ENCODE peak calls at places on chromosomes 4 and X, in nine cellular contexts. B, F, V, L, K, O, E, J and N are unnamed samples.

GRCh38 chr4:130359537-130359936 is 1263.6 kb downstream of the C4orf33 start:
- DNase-seq in B (no peak), F (no peak), V (no peak), L (no peak), K (no peak), O (no peak), E (no peak), J (no peak), N (no peak)

GRCh38 chr4:3765271-3766206 is 646 bp upstream of the ADRA2C start:
- DNase-seq in B (peak), F (no peak), V (peak), L (peak), K (no peak), O (peak), E (no peak), J (no peak), N (peak)

GRCh38 chrX:112866175-112866574 is 25.5 kb upstream of the AMOT start:
- DNase-seq in B (no peak), F (no peak), V (no peak), L (no peak), K (no peak), O (no peak), E (no peak), J (no peak), N (no peak)

GRCh38 chrX:105307762-105308161 is 87.3 kb upstream of the TEX13A start:
- DNase-seq in B (no peak), F (no peak), V (no peak), L (no peak), K (no peak), O (no peak), E (no peak), J (no peak), N (no peak)

GRCh38 chrX:11558972-11559371 is 106.7 kb downstream of the ARHGAP6 start:
- DNase-seq in B (peak), F (no peak), V (peak), L (no peak), K (no peak), O (no peak), E (peak), J (no peak), N (peak)

GRCh38 chrX:9875801-9876200 is 89.6 kb downstream of the SHROOM2 start:
- DNase-seq in B (no peak), F (no peak), V (no peak), L (no peak), K (no peak), O (no peak), E (no peak), J (no peak), N (no peak)

GRCh38 chrX:118271770-118272169 is 74.1 kb upstream of the WDR44 start:
- DNase-seq in B (no peak), F (no peak), V (no peak), L (no peak), K (no peak), O (no peak), E (no peak), J (no peak), N (peak)

GRCh38 chrX:130909469-130910136 is 6.6 kb upstream of the ENOX2 start:
- DNase-seq in B (peak), F (no peak), V (no peak), L (no peak), K (no peak), O (no peak), E (no peak), J (no peak), N (no peak)

GRCh38 chrX:20412871-20413486 is 146.3 kb upstream of the RPS6KA3 start:
- DNase-seq in B (no peak), F (no peak), V (peak), L (no peak), K (no peak), O (no peak), E (peak), J (peak), N (no peak)

GRCh38 chrX:68415289-68415688 is 18.0 kb downstream of the OPHN1 start:
- DNase-seq in B (no peak), F (peak), V (peak), L (no peak), K (no peak), O (no peak), E (no peak), J (peak), N (no peak)

GRCh38 chr4:123064390-123064789 is 142.0 kb upstream of the NUDT6 start:
- DNase-seq in B (no peak), F (no peak), V (no peak), L (no peak), K (no peak), O (no peak), E (no peak), J (no peak), N (no peak)

GRCh38 chr4:168719725-168720124 is 222.9 kb downstream of the PALLD start:
- DNase-seq in B (no peak), F (no peak), V (no peak), L (no peak), K (no peak), O (no peak), E (no peak), J (no peak), N (no peak)

GRCh38 chrX:34559325-34559724 is 97.8 kb downstream of the TMEM47 start:
- DNase-seq in B (no peak), F (no peak), V (no peak), L (no peak), K (no peak), O (no peak), E (no peak), J (no peak), N (no peak)

GRCh38 chr4:37767546-37767945 is 58.9 kb upstream of the PGM2 start:
- DNase-seq in B (no peak), F (peak), V (peak), L (no peak), K (no peak), O (peak), E (peak), J (peak), N (no peak)

GRCh38 chrX:21959362-21960051 is 19.0 kb downstream of the SMS start:
- DNase-seq in B (peak), F (no peak), V (no peak), L (no peak), K (no peak), O (no peak), E (no peak), J (no peak), N (no peak)

GRCh38 chr4:88098993-88099752 is 59.3 kb downstream of the ABCG2 start:
- DNase-seq in B (no peak), F (no peak), V (no peak), L (no peak), K (no peak), O (no peak), E (no peak), J (no peak), N (no peak)

GRCh38 chr4:88138561-88138960 is 19.9 kb downstream of the ABCG2 start:
- DNase-seq in B (no peak), F (no peak), V (no peak), L (no peak), K (no peak), O (no peak), E (no peak), J (no peak), N (no peak)

GRCh38 chrX:18981124-18981807 is 2.6 kb downstream of the PHKA2 start:
- DNase-seq in B (no peak), F (no peak), V (no peak), L (no peak), K (no peak), O (no peak), E (no peak), J (no peak), N (no peak)

GRCh38 chrX:18985186-18985435 is 1.2 kb upstream of the PHKA2 start:
- DNase-seq in B (peak), F (no peak), V (no peak), L (no peak), K (no peak), O (no peak), E (no peak), J (no peak), N (no peak)

GRCh38 chrX:18983711-18984380 is at the start of gene PHKA2:
- DNase-seq in B (peak), F (peak), V (peak), L (peak), K (no peak), O (no peak), E (peak), J (peak), N (no peak)

DNA sequence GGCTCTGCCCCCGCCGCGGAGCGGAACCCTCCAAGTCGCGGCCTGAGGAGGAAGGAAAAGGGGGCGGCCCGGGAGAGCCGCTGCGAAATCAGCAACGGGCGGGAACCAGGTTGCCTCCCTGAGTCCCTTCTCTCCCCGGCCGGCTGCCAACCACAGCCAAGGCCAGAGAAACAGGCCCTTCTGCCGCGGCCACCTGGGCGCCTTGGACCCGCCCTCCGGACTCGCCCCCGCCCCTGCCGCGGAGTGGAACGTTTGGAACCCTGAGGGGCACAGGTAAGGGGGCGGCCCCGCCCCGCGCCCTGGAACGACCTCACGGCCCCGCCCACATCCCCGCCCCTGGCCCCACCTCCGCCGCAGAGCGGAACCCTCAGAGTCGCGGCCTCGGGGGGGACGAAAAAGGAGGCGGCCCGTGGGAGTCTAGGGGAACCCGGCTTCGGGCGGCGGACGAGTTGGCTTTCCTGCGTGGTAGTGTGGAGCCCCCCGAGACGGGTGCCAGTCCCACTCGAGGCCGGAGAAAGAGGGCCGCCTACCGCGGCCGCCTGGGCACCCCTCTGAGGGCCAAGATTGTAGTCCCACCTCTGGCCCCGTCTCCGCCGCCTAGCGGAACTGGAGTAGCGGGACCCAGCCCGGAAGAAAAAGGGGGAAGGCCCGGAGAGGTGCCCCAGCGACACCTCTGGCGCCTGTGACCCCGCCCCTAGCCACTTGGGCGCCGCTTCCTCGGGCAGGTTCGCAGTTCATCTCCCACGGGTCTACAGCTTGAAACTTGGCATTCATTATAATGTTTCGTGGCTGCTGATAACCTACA is 669 bp upstream of the PHKA2 start:
- DNase-seq in B (peak), F (peak), V (peak), L (peak), K (peak), O (peak), E (peak), J (peak), N (peak)
- TF ChIP-seq POLR2A in B (peak), F (peak), V (no peak), L (no peak), K (no peak), O (peak), E (peak), J (no peak), N (peak)

GRCh38 chrX:49191033-49191871 is 5.1 kb upstream of the PRICKLE3 start:
- DNase-seq in B (peak), F (peak), V (peak), L (peak), K (peak), O (peak), E (peak), J (peak), N (peak)
- TF ChIP-seq POLR2A in B (peak), F (peak), V (peak), L (peak), K (peak), O (peak), E (peak), J (no peak), N (peak)

DNA sequence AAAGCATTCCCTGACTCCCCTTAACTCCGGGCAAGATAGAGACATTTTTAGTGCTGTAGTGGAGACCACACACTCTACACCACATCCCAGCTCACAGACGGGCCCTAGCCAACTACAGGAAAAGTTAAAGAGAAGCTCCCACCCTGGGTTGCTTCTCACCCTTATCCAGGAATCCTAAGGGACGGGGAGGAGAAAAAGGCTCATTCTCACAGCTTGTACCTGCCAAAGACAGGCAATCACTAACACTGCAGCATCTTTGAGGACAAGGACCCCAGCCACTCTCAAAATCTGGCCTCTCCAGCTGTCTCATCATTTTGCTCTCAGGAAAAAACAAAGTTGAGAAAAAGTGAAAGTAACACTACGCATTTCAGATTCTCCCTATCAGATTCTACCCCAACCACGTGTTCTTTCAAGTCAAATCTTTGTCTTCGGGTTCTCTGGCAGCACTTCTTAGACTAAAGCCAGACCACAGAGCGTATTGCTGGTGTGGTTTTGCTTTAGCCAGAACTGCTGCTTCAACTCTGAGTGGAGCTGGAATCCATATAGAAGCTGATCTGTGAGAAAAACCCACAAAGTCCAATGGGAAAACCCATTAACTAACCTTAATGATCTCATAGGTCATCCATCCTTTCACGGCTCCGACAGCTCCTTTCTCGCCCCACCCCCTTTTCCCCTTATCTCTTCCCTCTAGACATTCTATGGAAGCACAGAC is 605.9 kb upstream of the DIPK2B start:
- DNase-seq in B (no peak), F (no peak), V (no peak), L (no peak), K (no peak), O (no peak), E (no peak), J (no peak), N (no peak)
- TF ChIP-seq POLR2A in B (no peak), F (no peak), V (no peak), L (no peak), K (no peak), O (peak), E (no peak), J (no peak), N (no peak)

DNA sequence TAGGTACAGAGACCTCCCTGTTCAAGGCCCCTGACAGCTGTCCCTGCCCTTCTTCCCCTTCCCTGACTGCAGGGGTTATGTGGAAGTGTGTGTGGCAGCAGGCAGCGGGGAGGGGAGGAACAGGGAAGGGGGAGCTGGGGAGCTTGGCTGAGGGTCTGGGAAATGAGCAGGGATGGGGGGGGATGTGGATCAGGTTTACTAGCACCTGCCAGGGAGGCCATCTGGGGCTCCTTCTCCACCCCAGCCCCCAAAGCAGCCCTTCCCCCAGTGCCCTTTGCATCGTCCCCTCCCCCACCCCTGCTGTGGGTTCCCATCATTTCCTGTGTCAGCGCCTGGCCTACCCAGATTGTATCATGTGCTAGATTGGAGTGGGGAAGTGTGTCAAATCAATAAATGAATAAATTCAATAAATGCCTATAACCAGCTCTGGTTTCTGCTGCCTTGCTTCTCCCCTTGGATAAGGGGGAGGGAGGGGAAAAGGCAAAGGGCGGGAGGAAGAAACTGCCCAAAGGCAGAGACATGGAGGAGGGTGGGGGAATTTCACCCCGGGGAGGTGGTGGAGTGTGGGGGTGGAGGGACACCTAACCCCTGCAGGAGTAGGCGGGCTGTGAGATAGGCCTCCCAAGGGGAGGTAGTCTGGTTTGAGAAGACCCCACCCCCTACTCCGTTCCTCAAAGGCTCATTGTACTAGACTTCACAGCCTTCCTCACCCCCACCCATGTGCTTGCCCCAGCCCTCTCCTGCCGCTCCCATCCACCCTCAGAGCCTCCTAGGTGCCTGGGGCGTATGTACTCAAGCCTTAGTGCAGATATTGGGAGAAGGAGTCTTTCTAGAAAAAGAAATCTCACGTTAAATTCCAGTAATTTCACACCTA is 3.2 kb downstream of the CXorf65 start:
- DNase-seq in B (peak), F (no peak), V (peak), L (no peak), K (no peak), O (no peak), E (peak), J (peak), N (peak)
- TF ChIP-seq POLR2A in B (peak), F (no peak), V (no peak), L (no peak), K (no peak), O (no peak), E (no peak), J (no peak), N (no peak)

GRCh38 chrX:15674899-15675489 is 10.4 kb upstream of the CLTRN start:
- DNase-seq in B (peak), F (peak), V (peak), L (peak), K (peak), O (peak), E (peak), J (peak), N (peak)
- TF ChIP-seq POLR2A in B (peak), F (peak), V (peak), L (peak), K (peak), O (peak), E (peak), J (no peak), N (peak)